ENCODE peak calls at places on chromosomes 16 and 17, in nine cellular contexts. A is IMR-90; G is CD8-positive, alpha-beta T cell; C is endodermal cell; Z is mesendoderm; I is psoas muscle; E is left ventricle myocardium inferior; N is hepatocyte; V is GM23248. R is an unnamed sample. For H3K36me3, the result is how much of the 10 kb centered on the place peaks cover.

GRCh38 chr17:57485916-57486315 is 229.6 kb downstream of the MSI2 start:
- DNase-seq in A (no peak), G (no peak), C (no peak), Z (no peak), I (no peak), E (no peak), N (no peak), V (no peak), R (no peak)

GRCh38 chr16:27538508-27538907 is 11.2 kb downstream of the GTF3C1 start:
- DNase-seq in A (no peak), G (no peak), C (no peak), Z (peak), I (no peak), E (no peak), N (no peak), V (no peak), R (no peak)

GRCh38 chr17:75869282-75870141 is 8.9 kb downstream of the TRIM47 start:
- DNase-seq in A (peak), G (no peak), C (peak), Z (peak), I (peak), E (peak), N (no peak), V (peak), R (no peak)

GRCh38 chr16:27476240-27476639 is 73.5 kb downstream of the GTF3C1 start:
- DNase-seq in A (peak), G (no peak), C (no peak), Z (no peak), I (no peak), E (no peak), N (no peak), V (no peak), R (no peak)

GRCh38 chr16:57694556-57695377 is at the start of gene DRC7:
- DNase-seq in A (peak), G (no peak), C (peak), Z (peak), I (no peak), E (no peak), N (peak), V (peak), R (no peak)

GRCh38 chr17:83088451-83089321 is 9.3 kb downstream of the METRNL start:
- DNase-seq in A (no peak), G (no peak), C (no peak), Z (no peak), I (no peak), E (no peak), N (no peak), V (no peak), R (no peak)

GRCh38 chr17:42009170-42009569 is 8.1 kb downstream of the DNAJC7 start:
- DNase-seq in A (no peak), G (no peak), C (peak), Z (peak), I (no peak), E (no peak), N (no peak), V (peak), R (no peak)

GRCh38 chr17:58388302-58389190 is 28.8 kb downstream of the RNF43 start:
- DNase-seq in A (no peak), G (no peak), C (no peak), Z (peak), I (no peak), E (no peak), N (no peak), V (no peak), R (no peak)

GRCh38 chr17:57326348-57326747 is 70.0 kb downstream of the MSI2 start:
- DNase-seq in A (no peak), G (no peak), C (no peak), Z (no peak), I (no peak), E (no peak), N (peak), V (no peak), R (no peak)

GRCh38 chr17:72056727-72057290 is 64.0 kb upstream of the SOX9 start:
- DNase-seq in A (no peak), G (no peak), C (peak), Z (no peak), I (no peak), E (no peak), N (no peak), V (no peak), R (no peak)

GRCh38 chr16:4748682-4749411 is 14.5 kb downstream of the DNAAF8 start:
- DNase-seq in A (no peak), G (no peak), C (no peak), Z (no peak), I (no peak), E (no peak), N (no peak), V (no peak), R (no peak)

GRCh38 chr17:77995146-77995852 is 36.8 kb downstream of the TNRC6C start:
- DNase-seq in A (no peak), G (no peak), C (no peak), Z (peak), I (peak), E (peak), N (no peak), V (peak), R (no peak)

GRCh38 chr17:31286587-31286986 is 10.5 kb downstream of the OMG start:
- DNase-seq in A (no peak), G (no peak), C (no peak), Z (no peak), I (no peak), E (no peak), N (no peak), V (no peak), R (no peak)

GRCh38 chr17:65085397-65085796 is 28.9 kb upstream of the GNA13 start:
- DNase-seq in A (peak), G (no peak), C (peak), Z (peak), I (no peak), E (no peak), N (no peak), V (no peak), R (no peak)

GRCh38 chr17:28612936-28613872 is 781 bp downstream of the RSKR start:
- DNase-seq in A (peak), G (peak), C (peak), Z (peak), I (no peak), E (no peak), N (peak), V (peak), R (no peak)

GRCh38 chr16:78744796-78745464 is 645.5 kb downstream of the WWOX start:
- DNase-seq in A (no peak), G (no peak), C (no peak), Z (no peak), I (no peak), E (no peak), N (no peak), V (no peak), R (no peak)

GRCh38 chr17:4204190-4204589 is 59.6 kb downstream of the ANKFY1 start:
- DNase-seq in A (peak), G (no peak), C (no peak), Z (no peak), I (no peak), E (no peak), N (no peak), V (peak), R (no peak)

GRCh38 chr17:63932721-63933120 is 590 bp upstream of the CD79B start:
- DNase-seq in A (no peak), G (no peak), C (no peak), Z (no peak), I (no peak), E (no peak), N (no peak), V (no peak), R (no peak)

GRCh38 chr17:18251204-18251603 is 7.3 kb downstream of the FLII start:
- DNase-seq in A (no peak), G (no peak), C (no peak), Z (no peak), I (no peak), E (no peak), N (no peak), V (no peak), R (no peak)

GRCh38 chr16:49644143-49644460 is 211.8 kb downstream of the ZNF423 start:
- DNase-seq in A (no peak), G (no peak), C (no peak), Z (peak), I (no peak), E (no peak), N (no peak), V (peak), R (no peak)

GRCh38 chr16:50946606-50947005 is 204.5 kb downstream of the SALL1 start:
- DNase-seq in A (no peak), G (no peak), C (no peak), Z (no peak), I (no peak), E (no peak), N (no peak), V (no peak), R (no peak)

GRCh38 chr16:82878466-82878865 is 251.7 kb downstream of the CDH13 start:
- DNase-seq in A (no peak), G (no peak), C (no peak), Z (no peak), I (no peak), E (no peak), N (no peak), V (no peak), R (no peak)

GRCh38 chr16:2971134-2971984 is 2.2 kb downstream of the PAQR4 start:
- DNase-seq in A (no peak), G (no peak), C (no peak), Z (no peak), I (no peak), E (no peak), N (no peak), V (no peak), R (no peak)

GRCh38 chr17:81160306-81160705 is 5.0 kb upstream of the PVALEF start:
- DNase-seq in A (no peak), G (peak), C (no peak), Z (no peak), I (peak), E (peak), N (no peak), V (no peak), R (peak)

GRCh38 chr17:10119203-10120112 is 78.9 kb downstream of the GAS7 start:
- DNase-seq in A (no peak), G (no peak), C (peak), Z (peak), I (peak), E (peak), N (no peak), V (peak), R (peak)

GRCh38 chr17:21201302-21201602 is 12.7 kb downstream of the TMEM11 start:
- DNase-seq in A (no peak), G (no peak), C (no peak), Z (no peak), I (no peak), E (peak), N (no peak), V (peak), R (no peak)

GRCh38 chr16:60127196-60127595 is 1393.1 kb upstream of the GOT2 start:
- DNase-seq in A (no peak), G (no peak), C (no peak), Z (no peak), I (no peak), E (no peak), N (no peak), V (no peak), R (no peak)

GRCh38 chr16:89700100-89700648 is 1.3 kb downstream of the SPATA2L start:
- DNase-seq in A (peak), G (peak), C (peak), Z (peak), I (peak), E (peak), N (peak), V (peak), R (peak)

GRCh38 chr17:6610011-6610410 is 30.5 kb downstream of the KIAA0753 start:
- DNase-seq in A (peak), G (no peak), C (no peak), Z (no peak), I (no peak), E (no peak), N (no peak), V (no peak), R (no peak)

GRCh38 chr17:78697122-78697845 is 84.8 kb downstream of the CYTH1 start:
- DNase-seq in A (peak), G (no peak), C (peak), Z (no peak), I (no peak), E (no peak), N (no peak), V (peak), R (no peak)

GRCh38 chr17:81419333-81419885 is 24.2 kb downstream of the BAHCC1 start:
- DNase-seq in A (peak), G (no peak), C (peak), Z (peak), I (peak), E (peak), N (peak), V (peak), R (peak)

GRCh38 chr17:46928472-46929261 is 5.7 kb downstream of the GOSR2 start:
- DNase-seq in A (no peak), G (no peak), C (no peak), Z (no peak), I (no peak), E (no peak), N (no peak), V (no peak), R (no peak)

GRCh38 chr17:66348605-66349165 is 46.3 kb downstream of the PRKCA start:
- DNase-seq in A (peak), G (no peak), C (no peak), Z (no peak), I (no peak), E (no peak), N (peak), V (peak), R (no peak)

GRCh38 chr17:56185905-56186783 is 32.9 kb downstream of the ANKFN1 start:
- DNase-seq in A (peak), G (no peak), C (no peak), Z (no peak), I (no peak), E (no peak), N (peak), V (peak), R (no peak)

GRCh38 chr16:72878301-72879269 is 169.3 kb downstream of the ZFHX3 start:
- DNase-seq in A (peak), G (no peak), C (no peak), Z (peak), I (no peak), E (no peak), N (peak), V (peak), R (no peak)

GRCh38 chr16:86107190-86107589 is 208.2 kb downstream of the IRF8 start:
- DNase-seq in A (no peak), G (no peak), C (no peak), Z (no peak), I (no peak), E (no peak), N (no peak), V (peak), R (no peak)

GRCh38 chr16:21637032-21637968 is 15.1 kb downstream of the IGSF6 start:
- DNase-seq in A (no peak), G (no peak), C (no peak), Z (no peak), I (no peak), E (no peak), N (no peak), V (no peak), R (no peak)

GRCh38 chr16:64158941-64159588 is 962.8 kb downstream of the CDH11 start:
- DNase-seq in A (no peak), G (no peak), C (no peak), Z (no peak), I (no peak), E (no peak), N (peak), V (no peak), R (no peak)

GRCh38 chr16:268141-269053 is 7.3 kb downstream of the RGS11 start:
- DNase-seq in A (no peak), G (no peak), C (no peak), Z (no peak), I (no peak), E (no peak), N (no peak), V (no peak), R (no peak)

GRCh38 chr17:17763734-17764133 is 73.1 kb downstream of the SREBF1 start:
- DNase-seq in A (no peak), G (no peak), C (no peak), Z (no peak), I (no peak), E (no peak), N (no peak), V (no peak), R (no peak)

GRCh38 chr16:1643521-1643920 is 31.4 kb downstream of the CRAMP1 start:
- DNase-seq in A (no peak), G (no peak), C (no peak), Z (no peak), I (peak), E (no peak), N (no peak), V (no peak), R (no peak)

GRCh38 chr16:1642148-1642547 is 30.0 kb downstream of the CRAMP1 start:
- DNase-seq in A (no peak), G (no peak), C (no peak), Z (no peak), I (peak), E (peak), N (no peak), V (no peak), R (no peak)

GRCh38 chr16:1640261-1640956 is 28.2 kb downstream of the CRAMP1 start:
- DNase-seq in A (no peak), G (no peak), C (no peak), Z (no peak), I (no peak), E (no peak), N (no peak), V (no peak), R (no peak)

GRCh38 chr16:1641261-1641660 is 29.1 kb downstream of the CRAMP1 start:
- DNase-seq in A (no peak), G (no peak), C (no peak), Z (no peak), I (no peak), E (no peak), N (no peak), V (no peak), R (no peak)

DNA sequence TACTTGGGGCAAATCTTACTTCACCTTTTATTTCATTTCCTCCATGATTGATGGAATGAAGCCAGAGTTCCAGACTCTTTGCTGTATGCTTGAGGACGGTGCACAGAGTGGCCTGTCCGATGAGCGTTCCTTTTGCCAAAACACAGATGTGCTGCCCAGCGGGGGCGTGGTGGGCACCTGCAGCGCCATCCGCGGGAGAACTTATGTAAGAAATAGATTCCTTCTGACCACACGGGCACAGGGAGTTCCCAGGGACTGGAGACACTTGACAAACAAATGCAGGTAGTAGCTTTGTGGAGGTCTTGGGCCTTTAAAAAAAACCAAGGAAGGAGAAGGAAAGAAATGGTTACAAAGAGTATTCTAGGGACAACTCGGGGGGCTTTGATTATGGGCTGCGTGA is 30.6 kb downstream of the CRAMP1 start:
- DNase-seq in A (no peak), G (no peak), C (no peak), Z (no peak), I (no peak), E (no peak), N (no peak), V (no peak), R (no peak)
- H3K36me3 ChIP-seq in A (half or more), G (under half), C (half or more), Z (under half), I (under half), E (half or more), N (under half), V (under half), R (half or more)

DNA sequence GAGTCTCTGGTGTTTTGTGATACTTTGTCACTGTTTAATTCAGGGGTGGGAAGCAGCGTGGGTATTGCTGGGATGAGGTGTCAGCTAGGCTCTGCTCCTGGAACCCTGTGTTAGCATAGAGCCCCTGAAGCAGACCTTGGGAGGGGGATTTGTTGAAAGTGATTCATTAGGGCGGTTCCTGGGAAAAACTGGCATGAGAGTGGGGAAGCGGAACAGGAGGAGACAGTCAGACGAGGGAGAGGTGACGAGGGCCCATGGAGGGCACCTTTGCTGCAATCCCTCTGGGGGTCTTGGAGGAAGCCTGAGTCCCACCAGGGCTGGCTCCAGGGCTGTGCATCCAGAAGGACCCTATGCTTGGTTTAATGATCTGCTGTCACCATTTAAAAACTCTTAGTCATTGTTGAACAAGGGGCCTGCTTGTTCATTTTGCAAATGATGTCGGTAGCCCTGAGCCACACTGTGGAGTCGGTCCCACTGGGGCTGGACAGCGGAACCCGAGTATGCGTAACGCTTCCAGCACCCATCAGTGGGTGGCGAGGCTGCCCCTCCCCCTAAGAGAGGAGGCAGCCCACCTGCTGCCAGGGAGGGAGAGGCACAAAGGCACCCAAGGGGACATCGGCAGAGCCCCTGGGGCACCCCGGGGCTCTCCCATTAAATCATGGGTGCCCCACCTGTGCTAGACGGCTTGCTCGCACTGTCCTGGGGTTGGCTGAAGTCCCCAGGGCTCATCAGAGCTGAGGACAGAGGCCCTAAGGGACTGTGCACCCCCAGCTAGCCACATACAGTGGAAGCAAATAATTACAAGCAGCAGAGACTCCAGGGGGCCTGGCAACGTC is 35.4 kb downstream of the WFDC1 start:
- DNase-seq in A (no peak), G (no peak), C (peak), Z (no peak), I (no peak), E (no peak), N (no peak), V (no peak), R (no peak)
- H3K27ac ChIP-seq in A (no peak), G (no peak), C (no peak), Z (no peak), I (no peak), E (no peak), N (no peak), V (no peak), R (no peak)

DNA sequence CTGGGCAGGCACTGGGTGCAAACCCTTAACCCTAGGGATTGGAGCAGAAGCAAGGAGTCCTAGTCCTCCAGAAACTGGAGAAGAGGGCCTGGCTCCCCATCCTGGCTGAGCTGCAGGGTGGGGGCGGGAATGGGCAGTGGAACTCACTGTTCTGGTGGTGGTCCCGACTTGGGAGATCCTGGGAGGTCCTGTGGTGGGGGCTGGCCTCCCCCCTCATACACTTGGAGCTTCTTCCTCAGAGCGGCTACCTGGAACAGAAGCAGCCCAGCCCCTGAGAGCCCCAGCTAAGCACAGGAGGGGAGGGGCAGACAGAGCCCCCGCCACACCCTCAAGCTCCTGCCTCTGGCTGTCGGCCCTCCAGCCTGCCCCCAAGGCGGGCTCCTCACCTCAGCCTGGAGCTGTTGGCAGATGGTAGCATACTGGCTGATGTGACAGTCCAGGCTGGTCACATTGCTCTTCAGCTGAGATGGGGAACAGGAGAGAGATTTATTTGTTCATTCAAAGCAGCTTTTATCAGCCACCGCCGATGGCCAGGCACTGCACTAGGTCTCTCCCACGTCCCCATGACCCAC is 15.0 kb downstream of the KIF18B start:
- DNase-seq in A (no peak), G (no peak), C (peak), Z (no peak), I (no peak), E (peak), N (no peak), V (no peak), R (peak)
- H3K36me3 ChIP-seq in A (under half), G (under half), C (half or more), Z (under half), I (under half), E (under half), N (under half), V (under half), R (under half)

GRCh38 chr17:2271985-2272702 is 31.4 kb downstream of the SMG6 start:
- DNase-seq in A (no peak), G (no peak), C (no peak), Z (no peak), I (no peak), E (no peak), N (no peak), V (no peak), R (no peak)
- H3K27ac ChIP-seq in A (no peak), G (no peak), C (no peak), Z (no peak), I (no peak), E (no peak), N (no peak), V (no peak), R (no peak)

R was measured in lower lobe of right lung.